ENCODE peak calls at places on chromosomes 5 and 9, in five cellular contexts. N is HepG2, W is H1, T is RWPE1, K is progenitor cell of endocrine pancreas. Q is an unnamed sample.

GRCh38 chr5:107806705-107807104 is 136.0 kb upstream of the EFNA5 start:
- DNase-seq in N (no peak), K (no peak), T (peak; percentile 96), W (no peak), Q (no peak)

GRCh38 chr5:60495644-60496520 is 204.1 kb downstream of the DEPDC1B start:
- DNase-seq in N (peak; percentile 90), W (no peak), K (no peak), T (no peak), Q (no peak)

GRCh38 chr9:126791406-126792230 is 13.2 kb upstream of the ZBTB43 start:
- DNase-seq in K (no peak), T (peak; percentile 94), W (no peak), N (peak; percentile 49), Q (no peak)

GRCh38 chr5:180041501-180042274 is 29.9 kb downstream of the RNF130 start:
- DNase-seq in K (no peak), T (no peak), W (no peak), N (no peak), Q (no peak)

GRCh38 chr9:134679616-134680392 is 38.2 kb downstream of the COL5A1 start:
- DNase-seq in T (no peak), K (no peak), N (no peak), W (no peak), Q (no peak)

GRCh38 chr9:129175825-129176633 is 2.0 kb downstream of the IER5L start:
- DNase-seq in K (peak; percentile 63), N (peak; percentile 89), T (peak; percentile 97), W (no peak), Q (peak; percentile 58)

GRCh38 chr5:124445220-124445619 is 301.2 kb downstream of the ZNF608 start:
- DNase-seq in W (no peak), T (no peak), N (no peak), K (no peak), Q (no peak)

GRCh38 chr5:132221781-132222648 is 5.6 kb downstream of the P4HA2 start:
- DNase-seq in N (no peak), W (no peak), T (no peak), K (no peak), Q (no peak)

GRCh38 chr5:9545959-9546851 is at the start of gene SEMA5A:
- DNase-seq in K (peak; percentile 43), W (no peak), T (peak; percentile 49), N (no peak), Q (peak; percentile 71)

GRCh38 chr9:120394058-120394669 is 185.8 kb downstream of the CDK5RAP2 start:
- DNase-seq in N (peak; percentile 27), W (no peak), K (no peak), T (peak; percentile 81), Q (no peak)

GRCh38 chr9:14205463-14205862 is 108.5 kb downstream of the NFIB start:
- DNase-seq in W (no peak), K (no peak), N (no peak), T (peak; percentile 71), Q (no peak)

GRCh38 chr9:135478858-135479468 is 619 bp upstream of the PPP1R26 start:
- DNase-seq in N (peak; percentile 45), W (no peak), K (peak; percentile 38), T (peak; percentile 49), Q (no peak)

GRCh38 chr5:140038373-140038957 is 4.6 kb downstream of the NRG2 start:
- DNase-seq in K (no peak), N (no peak), W (no peak), T (peak; percentile 30), Q (no peak)

GRCh38 chr9:5375091-5375490 is 35.4 kb upstream of the RLN1 start:
- DNase-seq in N (no peak), K (no peak), T (no peak), W (no peak), Q (no peak)

GRCh38 chr9:120931278-120932085 is 4.9 kb upstream of the TRAF1 start:
- DNase-seq in K (no peak), T (peak; percentile 68), W (no peak), N (no peak), Q (no peak)

GRCh38 chr9:127629468-127630081 is 17.5 kb downstream of the STXBP1 start:
- DNase-seq in K (no peak), W (no peak), N (no peak), T (no peak), Q (no peak)

GRCh38 chr5:102296229-102296817 is at the start of gene SLCO4C1:
- DNase-seq in T (peak; percentile 10), W (peak; percentile 87), N (peak; percentile 70), K (peak; percentile 93), Q (peak; percentile 95)

GRCh38 chr5:142961435-142962171 is 191.4 kb downstream of the ARHGAP26 start:
- DNase-seq in K (no peak), W (no peak), T (no peak), N (peak; percentile 28), Q (no peak)

GRCh38 chr9:4226331-4227250 is 73.3 kb downstream of the GLIS3 start:
- DNase-seq in N (no peak), W (no peak), K (no peak), T (no peak), Q (no peak)

GRCh38 chr9:134163374-134164196 is 779 bp downstream of the RNU6ATAC start:
- DNase-seq in W (no peak), K (peak; percentile 34), T (no peak), N (no peak), Q (peak; percentile 65)

GRCh38 chr5:18195910-18196309 is 561.6 kb downstream of the TAF11L14 start:
- DNase-seq in W (no peak), K (no peak), T (no peak), N (no peak), Q (no peak)

GRCh38 chr9:105637787-105638395 is 24.4 kb upstream of the TAL2 start:
- DNase-seq in K (no peak), N (no peak), T (no peak), W (no peak), Q (no peak)
- TF ChIP-seq CTCF in K (peak; percentile 56), N (peak; percentile 29), T (peak; percentile 34), W (peak; percentile 66), Q (peak; percentile 77)

GRCh38 chr9:82570226-82570625 is 492.7 kb downstream of the RASEF start:
- DNase-seq in T (peak; percentile 19), W (no peak), K (no peak), N (no peak), Q (no peak)
- TF ChIP-seq CTCF in T (no peak), W (no peak), K (peak; percentile 10), N (peak; percentile 35), Q (no peak)

GRCh38 chr9:27308691-27309390 is 11.9 kb upstream of the EQTN start:
- DNase-seq in K (no peak), T (no peak), W (no peak), N (no peak), Q (no peak)

GRCh38 chr9:27310582-27310981 is 13.6 kb upstream of the EQTN start:
- DNase-seq in K (no peak), N (no peak), T (no peak), W (no peak), Q (no peak)

DNA sequence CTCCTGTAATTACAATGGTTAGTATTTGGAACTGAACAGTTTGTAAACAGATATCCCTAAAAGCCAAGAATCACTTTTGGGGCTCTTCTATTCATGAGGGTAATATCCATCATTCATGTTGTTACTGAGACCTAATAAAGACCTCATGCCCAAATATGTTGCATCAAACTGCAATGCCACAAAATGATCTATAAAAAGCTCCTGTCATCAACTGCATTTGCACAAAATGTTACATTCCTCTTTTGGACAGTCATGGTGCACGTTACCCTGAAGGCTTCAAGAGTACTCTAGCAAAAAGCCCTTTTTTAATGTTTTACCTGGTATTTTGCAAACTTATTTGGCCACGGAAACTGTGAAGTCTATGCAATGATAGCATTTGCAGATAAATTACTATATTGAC is 14.2 kb upstream of the EQTN start:
- DNase-seq in W (no peak), K (no peak), N (no peak), T (no peak), Q (no peak)
- TF ChIP-seq CTCF in W (no peak), K (no peak), N (no peak), T (no peak), Q (no peak)

GRCh38 chr9:137277329-137278041 is at the start of gene TOR4A:
- DNase-seq in W (no peak), N (peak; percentile 94), K (no peak), T (peak; percentile 97), Q (peak; percentile 30)
- TF ChIP-seq CTCF in W (peak; percentile 21), N (peak; percentile 83), K (peak; percentile 28), T (peak; percentile 73), Q (no peak)

GRCh38 chr9:37370282-37370681 is 52.2 kb upstream of the GRHPR start:
- DNase-seq in W (no peak), T (no peak), K (no peak), N (no peak), Q (no peak)

GRCh38 chr9:37371565-37372464 is 50.7 kb upstream of the GRHPR start:
- DNase-seq in T (no peak), W (no peak), N (no peak), K (no peak), Q (no peak)

GRCh38 chr9:37369671-37370070 is 52.8 kb upstream of the GRHPR start:
- DNase-seq in W (no peak), K (no peak), T (no peak), N (no peak), Q (no peak)

GRCh38 chr9:37372839-37373238 is 49.7 kb upstream of the GRHPR start:
- DNase-seq in T (no peak), N (no peak), K (no peak), W (no peak), Q (no peak)

DNA sequence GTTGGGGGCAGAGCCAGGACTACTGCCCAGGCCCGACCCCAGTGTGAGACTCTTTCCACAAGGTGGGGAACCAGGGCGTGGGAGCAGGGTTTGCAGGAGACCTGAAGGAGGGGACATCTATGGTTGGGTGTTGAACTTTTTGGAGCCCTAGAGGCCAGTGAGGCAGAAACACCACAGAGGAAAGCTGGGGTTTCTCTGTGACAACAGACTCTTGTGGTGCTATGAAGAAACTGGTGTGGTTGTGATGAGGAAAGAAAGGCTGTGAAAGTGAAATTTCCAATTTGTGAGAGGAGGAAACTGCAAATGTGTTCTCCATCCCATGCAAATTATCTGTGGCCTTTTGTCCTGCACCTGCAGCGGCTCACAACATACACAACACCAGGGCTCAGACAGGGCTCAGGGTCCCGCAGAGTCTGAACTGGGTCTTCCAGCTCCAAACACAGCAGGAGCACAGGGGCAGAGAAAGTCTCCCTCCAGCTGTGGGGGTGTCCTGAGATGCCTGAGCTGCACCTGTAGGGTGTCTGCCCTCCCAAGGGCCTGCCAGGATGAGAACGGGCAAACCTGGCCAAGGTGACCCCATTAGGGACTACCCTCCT is 51.4 kb upstream of the GRHPR start:
- DNase-seq in W (no peak), N (no peak), T (no peak), K (no peak), Q (no peak)
- TF ChIP-seq CTCF in W (no peak), N (no peak), T (no peak), K (no peak), Q (no peak)

GRCh38 chr9:94918038-94918753 is 191.7 kb downstream of the AOPEP start:
- DNase-seq in T (no peak), N (peak; percentile 30), W (no peak), K (no peak), Q (no peak)
- TF ChIP-seq CTCF in T (no peak), N (peak; percentile 49), W (no peak), K (no peak), Q (no peak)

Q was measured in glutamatergic neuron.